ENCODE peak calls at places on chromosomes 16 and 17, in four cellular contexts. P, H, D and U are unnamed samples. For H3K36me3, the result is how much of the 10 kb centered on the place peaks cover.

GRCh38 chr17:45149669-45150603 is 1.7 kb downstream of the HEXIM1 start:
- DNase-seq in P (peak), D (peak), H (peak), U (no peak)

GRCh38 chr17:47955497-47956461 is 1.9 kb downstream of the PRR15L start:
- DNase-seq in H (no peak), D (no peak), P (no peak), U (no peak)

GRCh38 chr17:15663691-15664090 is 20.4 kb downstream of the TRIM16 start:
- DNase-seq in H (no peak), D (no peak), P (no peak), U (no peak)

GRCh38 chr17:83196973-83197880 is 117.8 kb downstream of the METRNL start:
- DNase-seq in H (peak), D (peak), P (peak), U (no peak)

GRCh38 chr16:78045865-78046581 is 23.7 kb downstream of the CLEC3A start:
- DNase-seq in D (no peak), H (peak), P (peak), U (peak)

GRCh38 chr17:78805301-78805700 is 23.2 kb upstream of the CYTH1 start:
- DNase-seq in P (no peak), H (no peak), D (no peak), U (no peak)

GRCh38 chr17:37301288-37301687 is 74.5 kb upstream of the C17orf78 start:
- DNase-seq in D (no peak), P (no peak), H (peak), U (peak)

GRCh38 chr17:61495161-61495857 is 43.1 kb downstream of the TBX4 start:
- DNase-seq in H (peak), P (no peak), D (no peak), U (no peak)

GRCh38 chr17:68775338-68775737 is 174.2 kb upstream of the FAM20A start:
- DNase-seq in P (no peak), H (peak), D (no peak), U (no peak)

GRCh38 chr17:71023631-71024030 is 854.3 kb downstream of the KCNJ2 start:
- DNase-seq in D (no peak), P (no peak), H (no peak), U (no peak)

GRCh38 chr16:88881675-88882357 is 15.4 kb upstream of the PABPN1L start:
- DNase-seq in H (no peak), P (no peak), D (no peak), U (no peak)

GRCh38 chr17:58343131-58343530 is 8.9 kb downstream of the SUPT4H1 start:
- DNase-seq in H (no peak), P (no peak), D (no peak), U (no peak)

GRCh38 chr17:234163-235047 is 53.0 kb upstream of the DOC2B start:
- DNase-seq in P (no peak), D (peak), H (peak), U (no peak)

GRCh38 chr17:78641666-78642065 is 64.5 kb upstream of the DNAH17 start:
- DNase-seq in H (no peak), D (no peak), P (no peak), U (no peak)

GRCh38 chr16:3874242-3874641 is 6.3 kb downstream of the CREBBP start:
- DNase-seq in H (no peak), P (no peak), D (peak), U (no peak)

GRCh38 chr16:29007865-29008593 is 23.2 kb downstream of the LAT start:
- DNase-seq in H (peak), D (no peak), P (no peak), U (peak)

GRCh38 chr17:72901098-72901497 is 191.4 kb downstream of the SLC39A11 start:
- DNase-seq in H (no peak), D (no peak), P (no peak), U (no peak)

GRCh38 chr17:81395600-81396277 is 482 bp downstream of the BAHCC1 start:
- DNase-seq in H (peak), D (no peak), P (no peak), U (no peak)

GRCh38 chr16:50900391-50900942 is 158.6 kb downstream of the CYLD start:
- DNase-seq in H (no peak), D (no peak), P (no peak), U (no peak)

GRCh38 chr16:82630688-82631087 is 3.9 kb downstream of the CDH13 start:
- DNase-seq in H (peak), D (no peak), P (no peak), U (peak)

GRCh38 chr17:410674-411401 is 58.2 kb upstream of the RPH3AL start:
- DNase-seq in H (peak), P (no peak), D (no peak), U (no peak)

GRCh38 chr16:50635505-50636392 is 45.4 kb downstream of the SNX20 start:
- DNase-seq in D (no peak), H (no peak), P (no peak), U (no peak)

GRCh38 chr16:27444015-27444414 is 42.0 kb downstream of the IL21R start:
- DNase-seq in D (no peak), H (peak), P (no peak), U (peak)

GRCh38 chr16:2465653-2466415 is 5.3 kb upstream of the NTN3 start:
- DNase-seq in D (no peak), P (no peak), H (peak), U (no peak)

GRCh38 chr16:28180660-28181556 is 30.9 kb downstream of the XPO6 start:
- DNase-seq in D (no peak), P (no peak), H (peak), U (no peak)

GRCh38 chr16:29664133-29664912 is 1.3 kb downstream of the SPN start:
- DNase-seq in H (no peak), D (no peak), P (no peak), U (no peak)

GRCh38 chr17:78669256-78669974 is 92.2 kb upstream of the DNAH17 start:
- DNase-seq in D (peak), P (no peak), H (no peak), U (no peak)

GRCh38 chr17:1742371-1743093 is at the start of gene SERPINF2:
- DNase-seq in D (no peak), H (no peak), P (no peak), U (no peak)

GRCh38 chr17:35117984-35118383 is 1.7 kb downstream of the RAD51D start:
- DNase-seq in H (peak), P (no peak), D (no peak), U (peak)

GRCh38 chr16:11202260-11203091 is 53.5 kb downstream of the SOCS1 start:
- DNase-seq in D (no peak), P (no peak), H (peak), U (peak)

GRCh38 chr16:24282129-24282528 is 26.0 kb downstream of the CACNG3 start:
- DNase-seq in P (no peak), D (no peak), H (no peak), U (no peak)

GRCh38 chr16:82627811-82628339 is 1.1 kb downstream of the CDH13 start:
- DNase-seq in D (no peak), H (peak), P (no peak), U (peak)

GRCh38 chr16:69463876-69464275 is 39.5 kb downstream of the CYB5B start:
- DNase-seq in P (no peak), H (no peak), D (no peak), U (no peak)

GRCh38 chr17:731943-732787 is at the start of gene TLCD3A:
- DNase-seq in H (peak), D (no peak), P (peak), U (peak)

GRCh38 chr17:49404906-49405305 is 9.8 kb downstream of the PHB1 start:
- DNase-seq in D (peak), P (no peak), H (no peak), U (no peak)

GRCh38 chr17:49404371-49404770 is 10.3 kb downstream of the PHB1 start:
- DNase-seq in P (no peak), D (peak), H (no peak), U (no peak)

GRCh38 chr17:49407981-49408501 is 6.6 kb downstream of the PHB1 start:
- DNase-seq in D (peak), H (peak), P (peak), U (peak)

GRCh38 chr17:49406791-49407190 is 7.9 kb downstream of the PHB1 start:
- DNase-seq in H (no peak), D (peak), P (no peak), U (no peak)

GRCh38 chr17:49409066-49409465 is 5.6 kb downstream of the PHB1 start:
- DNase-seq in H (no peak), D (peak), P (no peak), U (no peak)
- H3K36me3 ChIP-seq in H (half or more), D (half or more), P (under half), U (under half)

DNA sequence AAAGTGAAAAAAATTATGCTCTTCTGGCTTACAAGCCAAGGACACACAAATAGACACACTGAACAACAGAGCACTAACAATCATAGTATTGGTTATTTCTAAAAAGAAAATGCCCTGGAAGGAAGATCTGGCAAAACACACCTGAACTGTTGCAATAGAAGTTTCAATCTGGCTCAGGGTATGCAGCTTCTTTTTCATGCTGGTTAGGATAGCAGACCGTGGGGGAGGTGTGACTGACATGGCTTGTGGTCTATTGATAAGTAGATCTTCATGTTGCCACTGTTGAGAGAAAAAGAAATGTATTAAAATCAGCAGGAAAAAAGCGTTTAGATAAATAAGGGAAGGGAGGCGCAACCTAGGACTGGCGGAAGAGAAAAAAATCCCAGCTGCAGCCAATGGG is 26.5 kb upstream of the ARL6IP1 start:
- DNase-seq in D (no peak), P (no peak), H (no peak), U (no peak)
- H3K36me3 ChIP-seq in D (half or more), P (under half), H (under half), U (under half)

DNA sequence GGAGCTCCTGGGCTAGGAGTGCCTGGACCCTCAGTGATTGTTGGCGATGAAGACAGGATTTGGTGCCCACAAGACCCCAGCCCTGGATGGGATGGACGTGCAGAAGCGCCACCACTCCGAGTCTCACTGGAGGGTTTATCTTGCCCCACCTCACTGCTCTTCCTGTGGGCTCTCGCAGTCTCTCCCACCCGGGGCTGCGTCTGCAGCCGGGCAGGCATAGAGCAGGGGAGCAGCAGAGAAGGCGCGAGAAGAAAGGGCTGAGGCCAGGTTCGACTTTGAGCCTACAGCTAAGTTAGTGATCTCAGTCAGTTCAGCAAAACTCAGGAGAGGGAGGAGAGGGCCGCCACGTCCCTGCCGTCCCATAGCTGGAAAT is 6.6 kb downstream of the UBE2I start:
- DNase-seq in D (no peak), P (no peak), H (no peak), U (no peak)
- H3K36me3 ChIP-seq in D (half or more), P (under half), H (under half), U (half or more)

GRCh38 chr17:28641579-28641978 is 3.4 kb downstream of the BLTP2 start:
- DNase-seq in D (no peak), H (no peak), P (no peak), U (no peak)
- H3K36me3 ChIP-seq in D (half or more), H (half or more), P (under half), U (under half)

GRCh38 chr17:18344021-18344420 is 19.3 kb downstream of the SHMT1 start:
- DNase-seq in H (no peak), D (no peak), P (no peak), U (no peak)

DNA sequence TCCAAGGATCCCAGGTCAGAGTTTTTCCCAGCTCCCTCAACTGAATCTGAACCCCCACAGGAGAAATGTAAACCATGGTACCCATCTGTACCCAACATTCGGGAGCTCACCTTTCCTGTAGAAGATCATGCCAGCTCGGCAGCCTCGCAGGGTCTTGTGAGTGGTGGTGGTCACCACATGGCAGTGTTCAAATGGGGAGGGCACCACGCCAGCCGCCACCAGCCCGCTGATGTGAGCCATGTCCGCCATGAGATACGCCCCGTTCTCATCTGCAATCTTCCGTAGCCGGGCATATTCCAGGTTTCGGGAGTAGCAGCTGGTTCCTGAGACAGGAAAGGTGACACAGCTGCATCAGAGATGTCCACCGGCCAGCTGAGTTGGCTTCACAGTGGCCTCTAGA is 23.4 kb downstream of the SHMT1 start:
- DNase-seq in H (no peak), P (no peak), D (no peak), U (no peak)
- H3K36me3 ChIP-seq in H (under half), P (under half), D (half or more), U (under half)

GRCh38 chr17:7002288-7003047 is 6.6 kb downstream of the ALOX12 start:
- DNase-seq in D (no peak), H (no peak), P (no peak), U (no peak)

GRCh38 chr17:7004398-7005253 is 7.8 kb upstream of the RNASEK start:
- DNase-seq in D (no peak), P (peak), H (peak), U (peak)

GRCh38 chr17:7003745-7004144 is 7.9 kb downstream of the ALOX12 start:
- DNase-seq in H (no peak), D (no peak), P (no peak), U (no peak)

GRCh38 chr17:6998855-6999508 is 3.1 kb downstream of the ALOX12 start:
- DNase-seq in P (no peak), H (no peak), D (no peak), U (no peak)

GRCh38 chr17:7001562-7001961 is 5.7 kb downstream of the ALOX12 start:
- DNase-seq in D (no peak), H (peak), P (no peak), U (peak)
- H3K36me3 ChIP-seq in D (under half), H (under half), P (under half), U (under half)

GRCh38 chr16:84482001-84482891 is 22.2 kb downstream of the MEAK7 start:
- DNase-seq in H (no peak), D (peak), P (no peak), U (peak)
- H3K36me3 ChIP-seq in H (under half), D (half or more), P (under half), U (under half)

DNA sequence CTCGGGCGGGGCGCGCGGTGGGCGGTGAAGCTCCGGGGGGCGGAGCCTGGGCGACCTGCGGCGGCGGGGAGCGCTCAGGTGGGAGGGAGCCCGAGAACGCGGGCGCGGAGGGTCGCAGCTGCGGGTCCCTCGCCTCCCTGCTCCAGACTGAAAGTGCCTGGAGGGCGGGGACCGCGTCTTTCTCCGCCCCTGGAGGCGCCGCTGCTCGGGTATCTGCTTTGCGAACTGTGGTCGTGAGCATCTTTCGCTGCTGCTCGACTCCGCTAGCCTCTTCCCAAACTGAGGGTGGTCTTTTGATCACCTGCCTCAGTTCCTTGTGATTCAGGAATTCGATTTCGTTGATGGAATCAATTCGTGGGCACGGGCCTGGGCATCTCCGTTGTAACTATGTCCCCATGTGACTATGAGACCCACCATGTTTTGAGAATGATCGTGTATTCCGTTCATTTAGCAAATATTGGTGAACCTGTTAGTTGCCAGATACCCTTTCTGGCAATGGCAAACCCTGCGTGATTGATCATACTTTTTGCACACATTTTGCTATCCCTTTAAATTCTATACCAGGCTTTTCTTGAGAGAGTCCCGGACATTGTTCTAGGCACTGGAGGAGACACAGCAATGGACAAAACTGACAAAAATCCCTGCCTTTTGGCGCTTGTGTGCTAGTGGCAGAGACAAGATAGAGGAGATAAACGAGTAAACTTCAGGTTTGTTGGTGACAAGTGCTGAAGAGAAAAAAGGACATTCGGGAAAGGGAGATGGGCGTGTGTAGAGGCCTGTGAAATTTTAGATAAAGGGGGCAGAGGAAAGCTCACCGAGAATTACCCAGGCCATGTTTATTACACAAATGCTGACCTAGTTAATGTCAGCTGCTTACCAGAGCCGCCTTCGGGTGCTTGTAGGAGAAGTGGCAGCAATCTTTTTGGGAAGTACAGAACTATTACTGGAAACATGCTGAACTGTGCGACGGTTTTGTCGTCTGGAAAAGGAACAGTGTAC is 913 bp downstream of the UTP18 start:
- DNase-seq in D (peak), H (peak), P (peak), U (peak)
- H3K36me3 ChIP-seq in D (under half), H (under half), P (under half), U (under half)

GRCh38 chr17:39714234-39714633 is 14.4 kb downstream of the ERBB2 start:
- DNase-seq in D (no peak), P (no peak), H (no peak), U (no peak)
- H3K36me3 ChIP-seq in D (half or more), P (under half), H (under half), U (under half)

DNA sequence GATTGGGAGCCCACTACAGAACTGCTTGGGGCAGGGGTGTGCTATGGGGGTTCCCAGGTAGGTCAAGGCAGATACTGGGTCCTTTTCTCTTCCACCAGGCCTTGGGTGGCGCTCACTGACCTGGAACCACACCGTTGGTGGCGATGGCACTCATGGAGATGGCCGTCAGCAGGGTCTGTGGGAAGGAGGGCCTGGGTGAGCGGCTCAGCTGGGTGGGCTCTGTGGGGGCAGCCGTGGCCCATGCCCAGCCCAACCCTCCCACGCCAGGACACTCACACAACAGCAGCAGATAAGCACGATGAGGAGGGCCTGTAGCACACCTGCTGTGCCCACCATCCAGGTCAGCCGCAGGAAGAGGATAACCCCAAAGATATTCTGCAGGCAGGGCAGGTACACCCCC is 10.8 kb downstream of the SLC12A4 start:
- DNase-seq in D (no peak), P (no peak), H (no peak), U (no peak)
- H3K36me3 ChIP-seq in D (half or more), P (under half), H (under half), U (under half)